ENCODE peak calls at places on chromosomes 16 and 17, in four cellular contexts. C is fibroblast of mammary gland, K is pancreas, A is heart left ventricle. S is an unnamed sample.

GRCh38 chr16:49649013-49649785 is 206.7 kb downstream of the ZNF423 start:
- DNase-seq in A (no peak), C (peak), K (no peak), S (no peak)

GRCh38 chr17:319266-319665 is 33.3 kb downstream of the RPH3AL start:
- DNase-seq in C (no peak), A (peak), K (peak), S (peak)

GRCh38 chr16:4520913-4521312 is 17.7 kb downstream of the CDIP1 start:
- DNase-seq in K (no peak), C (no peak), A (no peak), S (no peak)

GRCh38 chr16:64910351-64910750 is 211.5 kb downstream of the CDH11 start:
- DNase-seq in K (peak), A (peak), C (peak), S (peak)

GRCh38 chr17:32266389-32267269 is 997 bp downstream of the RHBDL3 start:
- DNase-seq in K (no peak), A (no peak), C (no peak), S (peak)

GRCh38 chr17:58153046-58153445 is 4.9 kb downstream of the OR4D1 start:
- DNase-seq in A (no peak), C (no peak), K (no peak), S (no peak)

GRCh38 chr17:56754523-56755208 is 79.1 kb downstream of the C17orf67 start:
- DNase-seq in K (no peak), A (no peak), C (peak), S (no peak)

GRCh38 chr17:17739388-17740066 is 58.3 kb downstream of the RAI1 start:
- DNase-seq in C (peak), K (no peak), A (no peak), S (peak)

GRCh38 chr16:82945420-82946096 is 318.8 kb downstream of the CDH13 start:
- DNase-seq in K (no peak), A (no peak), C (no peak), S (no peak)

GRCh38 chr16:8848939-8849391 is 19.8 kb downstream of the CARHSP1 start:
- DNase-seq in K (no peak), A (no peak), C (peak), S (no peak)

GRCh38 chr16:64390102-64390501 is 731.8 kb downstream of the CDH11 start:
- DNase-seq in A (no peak), C (peak), K (no peak), S (no peak)

GRCh38 chr16:14513389-14514107 is 116.5 kb downstream of the PARN start:
- DNase-seq in A (no peak), C (no peak), K (no peak), S (no peak)

GRCh38 chr17:76265624-76266243 is 586 bp downstream of the UBALD2 start:
- DNase-seq in K (peak), A (peak), C (no peak), S (no peak)

GRCh38 chr16:2497116-2497630 is 16.6 kb upstream of the ATP6V0C start:
- DNase-seq in C (peak), A (peak), K (no peak), S (no peak)

GRCh38 chr16:61654962-61655361 is 381.3 kb downstream of the CDH8 start:
- DNase-seq in K (no peak), C (no peak), A (no peak), S (no peak)

GRCh38 chr16:51306116-51306515 is 155.0 kb upstream of the SALL1 start:
- DNase-seq in A (no peak), K (no peak), C (peak), S (no peak)

GRCh38 chr17:54956802-54957201 is 11.7 kb downstream of the COX11 start:
- DNase-seq in A (no peak), K (no peak), C (no peak), S (no peak)

GRCh38 chr17:78707923-78708322 is 74.2 kb downstream of the CYTH1 start:
- DNase-seq in K (no peak), A (no peak), C (no peak), S (no peak)

GRCh38 chr17:21842332-21843317 is 150.3 kb downstream of the KCNJ18 start:
- DNase-seq in A (no peak), C (no peak), K (no peak), S (peak)

GRCh38 chr17:65039349-65039988 is 17.1 kb downstream of the GNA13 start:
- DNase-seq in C (no peak), K (no peak), A (no peak), S (no peak)

GRCh38 chr16:16992986-16993783 is 477.6 kb downstream of the XYLT1 start:
- DNase-seq in A (no peak), C (no peak), K (no peak), S (no peak)

GRCh38 chr16:79786389-79786788 is 185.9 kb upstream of the MAF start:
- DNase-seq in K (no peak), A (no peak), C (no peak), S (no peak)

DNA sequence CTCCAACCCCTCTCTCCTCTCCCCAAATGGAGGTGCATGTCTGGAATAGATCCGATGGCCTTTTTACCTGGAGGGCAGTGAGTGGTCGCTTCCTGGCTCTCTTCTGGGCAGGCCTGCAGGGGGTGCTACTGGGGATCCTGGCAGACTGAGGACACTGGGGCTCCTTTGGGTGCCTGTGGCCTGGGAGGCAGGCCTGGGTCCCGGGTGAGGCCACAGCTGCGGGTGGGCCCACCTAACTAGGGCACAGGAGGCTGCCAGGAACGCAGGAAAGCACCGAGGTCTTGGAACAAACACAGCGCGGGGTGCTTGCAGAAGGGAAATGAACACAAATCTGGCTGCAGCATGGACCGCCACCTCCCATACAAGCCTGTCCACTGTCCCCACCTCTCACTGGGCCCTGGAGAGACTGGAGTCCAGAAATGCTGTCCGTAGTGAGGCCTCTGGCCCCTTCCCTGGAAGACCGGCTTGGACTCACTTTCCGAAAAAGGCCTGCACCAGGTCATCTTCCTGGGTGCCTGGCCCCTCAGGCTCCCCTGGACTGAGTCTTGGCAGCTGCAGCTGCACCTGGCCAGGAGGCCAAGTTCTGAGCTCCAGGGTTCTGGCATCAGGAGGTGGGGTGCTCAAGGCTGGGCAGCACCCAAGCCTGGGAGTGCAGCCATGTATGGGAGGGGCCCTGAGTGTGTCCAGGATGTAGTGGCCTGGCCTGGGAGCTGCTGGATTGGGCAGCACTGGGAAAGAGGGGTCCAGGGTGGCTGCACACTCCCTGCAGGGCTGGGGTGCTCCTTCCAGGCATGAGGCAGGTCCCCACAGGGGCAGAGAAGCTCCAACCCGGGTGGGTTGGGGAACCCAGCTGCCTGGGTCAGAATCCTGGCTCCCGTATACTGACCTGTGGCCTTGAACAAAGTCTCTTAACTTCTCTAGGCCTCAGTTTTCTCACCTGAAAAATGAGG is 195.1 kb downstream of the IRF8 start:
- DNase-seq in C (no peak), K (no peak), A (no peak), S (no peak)
- TF ChIP-seq CTCF in C (no peak), K (no peak), A (no peak), S (no peak)

DNA sequence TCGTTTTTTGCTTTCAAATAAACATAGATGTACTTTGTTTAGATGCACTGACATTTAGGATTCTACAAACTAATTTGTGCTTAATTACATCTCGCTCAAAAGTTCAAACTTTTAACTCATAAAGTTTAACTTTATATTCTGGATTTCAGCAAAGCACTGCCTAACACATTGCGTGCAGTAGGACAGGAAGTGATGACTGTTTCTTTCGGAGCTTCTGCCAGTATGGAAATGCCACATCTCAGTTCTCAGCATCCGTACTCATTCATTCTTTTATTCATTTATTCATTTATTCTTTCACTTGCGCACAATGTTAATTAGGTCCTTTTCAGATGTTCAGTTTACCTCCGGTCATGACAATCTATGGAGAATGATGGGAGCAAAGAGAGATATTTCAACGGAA is 143.7 kb downstream of the KCNJ2 start:
- DNase-seq in C (peak), A (no peak), K (no peak), S (no peak)
- H3K4me3 ChIP-seq in C (no peak), A (no peak), K (no peak), S (no peak)

DNA sequence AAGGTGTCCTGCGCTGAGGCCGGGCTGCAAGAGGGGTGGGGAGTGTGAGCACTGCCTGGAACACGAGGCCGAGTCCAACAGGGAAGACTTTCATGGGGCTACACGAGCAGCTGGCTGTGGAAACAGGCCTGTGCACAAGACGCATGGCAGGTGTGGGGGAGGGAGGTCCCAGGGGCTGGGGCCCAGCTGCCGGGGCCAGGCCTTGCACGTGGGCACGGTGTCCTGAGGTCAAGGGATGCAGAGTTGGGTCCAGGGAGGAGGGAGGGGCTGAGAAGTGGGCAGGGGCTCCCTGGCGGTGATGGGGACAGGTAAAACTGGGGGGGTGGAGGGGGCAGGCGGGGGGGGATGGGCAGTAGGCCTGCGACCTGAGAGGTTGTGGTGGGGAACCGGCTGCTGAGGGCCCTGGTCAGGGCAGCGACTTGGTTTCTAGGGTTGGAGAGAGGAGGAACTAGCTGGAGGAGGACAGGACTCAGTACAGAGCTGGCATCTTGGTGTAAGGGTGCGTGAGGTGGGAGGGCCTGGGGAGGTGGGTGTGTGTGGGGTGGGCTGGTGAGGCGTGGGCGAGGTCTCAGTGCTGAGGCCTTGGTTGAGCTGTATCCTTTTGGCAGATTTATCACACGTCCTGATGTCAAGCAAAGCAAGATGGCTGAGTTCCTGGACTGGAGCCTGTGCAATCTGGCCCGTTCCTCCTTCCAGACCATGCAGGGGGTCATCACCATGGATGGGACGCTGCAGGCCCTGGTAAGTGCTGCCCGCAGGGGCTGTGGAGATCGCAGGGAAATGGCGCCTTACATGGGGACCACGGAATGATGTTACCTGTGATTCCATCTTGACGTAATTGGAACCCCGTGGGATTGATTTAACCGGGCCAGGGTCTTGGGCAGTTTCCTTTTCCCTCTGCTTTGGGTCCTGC is 29.4 kb downstream of the TBCD start:
- DNase-seq in K (no peak), A (no peak), C (no peak), S (peak)
- TF ChIP-seq CTCF in K (no peak), A (no peak), C (no peak), S (no peak)

GRCh38 chr17:48727415-48728175 is 955 bp downstream of the HOXB13 start:
- DNase-seq in K (no peak), C (no peak), A (no peak), S (no peak)

GRCh38 chr17:48731355-48731754 is 2.8 kb upstream of the HOXB13 start:
- DNase-seq in A (no peak), C (no peak), K (no peak), S (no peak)

GRCh38 chr17:48728232-48729231 is at the start of gene HOXB13:
- DNase-seq in K (no peak), A (no peak), C (peak), S (peak)

GRCh38 chr17:48730240-48730550 is 1.6 kb upstream of the HOXB13 start:
- DNase-seq in A (no peak), C (no peak), K (no peak), S (no peak)

GRCh38 chr17:48729335-48730239 is 1.0 kb upstream of the HOXB13 start:
- DNase-seq in C (no peak), K (no peak), A (no peak), S (no peak)
- H3K4me3 ChIP-seq in C (no peak), K (no peak), A (no peak), S (no peak)

DNA sequence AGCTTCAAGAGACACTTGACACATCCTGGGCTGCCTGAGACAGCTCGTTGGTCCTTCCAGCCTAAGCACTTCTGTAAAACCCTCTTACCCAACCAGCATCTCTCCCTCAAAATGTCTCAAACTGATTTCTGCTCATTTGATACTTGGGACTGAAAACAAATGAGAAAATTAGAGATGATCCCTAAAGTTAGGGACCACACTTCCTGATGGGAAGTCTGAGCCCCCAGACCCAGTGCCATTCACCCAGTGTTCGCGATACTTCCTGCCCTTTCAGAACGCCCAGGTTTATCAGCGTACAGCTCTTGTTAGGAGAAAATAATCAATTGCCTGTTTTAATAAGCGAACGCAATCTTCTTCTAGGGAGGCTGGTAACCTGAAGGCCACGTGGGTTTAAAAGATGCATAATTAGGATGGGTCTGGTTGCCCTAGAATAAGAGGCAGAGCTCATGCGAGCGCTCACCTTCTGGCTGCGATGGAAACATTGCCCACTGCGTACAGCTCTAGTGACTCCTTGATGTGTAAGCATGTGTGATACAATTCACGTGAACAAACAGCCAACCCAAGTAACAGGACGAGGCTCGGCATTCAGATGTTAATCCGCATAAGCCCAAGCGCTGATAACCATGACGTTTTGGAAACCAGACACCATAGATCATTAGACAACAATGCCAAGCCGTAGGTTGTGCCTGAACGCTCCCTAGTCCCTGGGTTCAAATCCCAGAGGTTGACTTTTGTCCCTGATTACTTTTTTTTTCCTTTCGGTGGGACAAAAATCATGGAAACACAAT is 213.1 kb downstream of the FOXL1 start:
- DNase-seq in C (peak), K (no peak), A (no peak), S (no peak)
- TF ChIP-seq CTCF in C (no peak), K (no peak), A (no peak), S (no peak)

GRCh38 chr16:75244844-75245758 is 6.3 kb downstream of the BCAR1 start:
- DNase-seq in K (peak), A (peak), C (peak), S (peak)

GRCh38 chr16:75246504-75247205 is 4.8 kb downstream of the BCAR1 start:
- DNase-seq in A (peak), C (no peak), K (no peak), S (no peak)

GRCh38 chr16:75248142-75248535 is 3.3 kb downstream of the BCAR1 start:
- DNase-seq in C (no peak), A (no peak), K (no peak), S (no peak)

GRCh38 chr16:75248536-75249380 is 2.7 kb downstream of the BCAR1 start:
- DNase-seq in K (no peak), C (no peak), A (peak), S (no peak)

DNA sequence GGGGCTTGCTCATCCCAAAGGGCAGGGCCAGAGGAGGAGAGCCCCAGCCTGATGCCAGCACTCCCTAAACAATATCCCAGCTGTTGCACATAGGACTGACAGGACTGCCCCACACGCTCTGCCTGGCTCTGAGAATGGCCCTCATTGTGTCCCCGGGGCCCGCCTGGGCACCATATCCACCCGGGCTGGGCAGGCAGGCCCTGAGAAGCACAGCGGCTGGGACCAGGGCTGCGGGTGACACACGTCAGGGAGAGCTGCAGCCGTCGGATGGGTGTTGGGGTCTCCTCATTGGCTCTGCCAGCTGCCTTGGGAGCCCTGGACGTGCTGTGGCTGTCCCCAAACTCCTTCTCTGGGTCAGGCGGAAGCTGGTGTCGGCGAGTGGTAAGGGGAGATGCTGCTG is 4.2 kb downstream of the BCAR1 start:
- DNase-seq in A (no peak), K (no peak), C (no peak), S (no peak)
- H3K4me3 ChIP-seq in A (peak), K (no peak), C (no peak), S (no peak)

S was measured in left lung.